ENCODE peak calls at places on chromosomes 5 and 9, in six cellular contexts. J, R, B, F, A and U are unnamed samples.

GRCh38 chr5:14724633-14725032 is 60.1 kb downstream of the OTULIN start:
- DNase-seq in J (no peak), R (no peak), B (no peak), F (no peak), A (no peak), U (no peak)

GRCh38 chr9:120326076-120326693 is 253.8 kb downstream of the CDK5RAP2 start:
- DNase-seq in J (no peak), R (no peak), B (no peak), F (no peak), A (no peak), U (no peak)

GRCh38 chr9:110099236-110099741 is 108.7 kb downstream of the C9orf152 start:
- DNase-seq in J (no peak), R (no peak), B (peak; percentile 76), F (no peak), A (peak; percentile 80), U (no peak)

GRCh38 chr5:9544502-9545300 is 1.2 kb downstream of the SEMA5A start:
- DNase-seq in J (no peak), R (peak; percentile 35), B (peak; percentile 85), F (peak; percentile 71), A (peak; percentile 48), U (peak; percentile 93)

GRCh38 chr5:57538341-57538955 is 55.8 kb upstream of the ACTBL2 start:
- DNase-seq in J (no peak), R (no peak), B (peak; percentile 24), F (peak; percentile 29), A (no peak), U (no peak)

GRCh38 chr5:435961-436640 is 6.9 kb upstream of the EXOC3 start:
- DNase-seq in J (no peak), R (peak; percentile 25), B (peak; percentile 40), F (peak; percentile 63), A (peak; percentile 21), U (peak; percentile 52)

GRCh38 chr5:146520731-146521130 is 4.7 kb upstream of the GPR151 start:
- DNase-seq in J (peak; percentile 2), R (peak; percentile 65), B (no peak), F (no peak), A (no peak), U (no peak)

GRCh38 chr5:143536364-143536763 is 132.9 kb upstream of the NR3C1 start:
- DNase-seq in J (peak; percentile 37), R (peak; percentile 14), B (peak; percentile 96), F (peak; percentile 78), A (peak; percentile 18), U (no peak)

GRCh38 chr5:181207214-181207959 is 2.4 kb upstream of the TRIM7 start:
- DNase-seq in J (peak; percentile 86), R (peak; percentile 82), B (peak; percentile 94), F (peak; percentile 86), A (peak; percentile 93), U (peak; percentile 73)

GRCh38 chr5:151121095-151121494 is 36.5 kb downstream of the ANXA6 start:
- DNase-seq in J (no peak), R (no peak), B (no peak), F (no peak), A (no peak), U (no peak)

GRCh38 chr9:133119039-133119438 is 2.0 kb downstream of the RALGDS start:
- DNase-seq in J (no peak), R (no peak), B (no peak), F (no peak), A (peak; percentile 46), U (no peak)
- H3K27ac ChIP-seq in J (no peak overlapping the region), R (no peak overlapping the region), B (no peak overlapping the region), F (no peak overlapping the region), A (peak overlapping the region; percentile 18), U (no peak overlapping the region)

DNA sequence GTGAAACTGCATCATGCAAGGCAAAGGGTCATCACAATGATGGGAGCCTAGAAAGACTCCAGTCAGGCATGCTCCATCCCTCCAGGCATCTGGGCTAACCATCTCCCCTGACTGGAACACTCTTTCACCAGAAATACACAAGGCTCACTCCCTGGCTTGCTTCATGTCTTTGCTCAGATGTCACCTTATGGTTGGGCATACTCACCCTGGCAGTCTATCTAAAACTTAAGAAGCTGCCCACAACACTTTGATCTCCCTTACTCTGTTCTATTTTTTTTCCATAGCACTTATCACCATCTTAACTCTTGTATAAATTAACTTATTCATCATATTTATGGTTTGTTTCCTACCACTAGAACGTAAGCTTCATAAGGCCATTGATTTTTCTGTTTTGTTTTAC is 90.0 kb downstream of the SPEF2 start:
- DNase-seq in J (no peak), R (no peak), B (no peak), F (no peak), A (no peak), U (no peak)
- TF ChIP-seq EZH2 in J (no peak), R (no peak), B (no peak), F (no peak), A (no peak), U (no peak)

DNA sequence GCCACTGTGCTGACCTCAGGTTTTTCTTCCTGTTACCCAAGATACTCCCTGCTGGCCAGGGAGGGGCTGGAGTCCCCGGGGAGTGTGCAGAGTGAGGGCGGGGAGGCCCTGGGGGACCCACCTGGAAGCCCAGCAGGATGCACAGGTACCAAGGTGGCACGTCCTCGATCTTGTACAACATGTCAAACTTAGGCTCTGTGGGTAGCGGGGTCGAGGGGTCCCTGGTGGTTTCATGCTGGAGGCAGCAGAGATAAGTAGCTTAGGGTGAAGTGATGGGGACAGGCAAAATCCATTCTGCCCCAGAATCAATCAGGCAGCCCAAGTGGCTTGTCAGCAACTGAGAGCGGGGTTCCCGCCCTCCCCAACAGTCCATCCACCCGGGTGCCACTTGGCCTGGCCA is 726 bp downstream of the SLC23A1 start:
- DNase-seq in J (no peak), R (no peak), B (no peak), F (no peak), A (no peak), U (no peak)
- H2AFZ ChIP-seq in J (no peak overlapping the region), R (no peak overlapping the region), B (no peak overlapping the region), F (no peak overlapping the region), A (no peak overlapping the region), U (no peak overlapping the region)

GRCh38 chr9:27468450-27469110 is 55.5 kb upstream of the IFNK start:
- DNase-seq in J (no peak), R (no peak), B (no peak), F (no peak), A (no peak), U (no peak)

GRCh38 chr9:27471789-27472585 is 52.1 kb upstream of the IFNK start:
- DNase-seq in J (no peak), R (no peak), B (no peak), F (no peak), A (no peak), U (no peak)

GRCh38 chr9:27468000-27468399 is 56.1 kb upstream of the IFNK start:
- DNase-seq in J (no peak), R (no peak), B (no peak), F (no peak), A (no peak), U (no peak)

GRCh38 chr9:27469583-27469982 is 54.5 kb upstream of the IFNK start:
- DNase-seq in J (no peak), R (no peak), B (no peak), F (no peak), A (no peak), U (no peak)

GRCh38 chr9:27470291-27470805 is 53.7 kb upstream of the IFNK start:
- DNase-seq in J (no peak), R (no peak), B (no peak), F (no peak), A (no peak), U (peak; percentile 60)
- H3K27ac ChIP-seq in J (no peak overlapping the region), R (no peak overlapping the region), B (no peak overlapping the region), F (no peak overlapping the region), A (no peak overlapping the region), U (peak overlapping the region; percentile 75)

DNA sequence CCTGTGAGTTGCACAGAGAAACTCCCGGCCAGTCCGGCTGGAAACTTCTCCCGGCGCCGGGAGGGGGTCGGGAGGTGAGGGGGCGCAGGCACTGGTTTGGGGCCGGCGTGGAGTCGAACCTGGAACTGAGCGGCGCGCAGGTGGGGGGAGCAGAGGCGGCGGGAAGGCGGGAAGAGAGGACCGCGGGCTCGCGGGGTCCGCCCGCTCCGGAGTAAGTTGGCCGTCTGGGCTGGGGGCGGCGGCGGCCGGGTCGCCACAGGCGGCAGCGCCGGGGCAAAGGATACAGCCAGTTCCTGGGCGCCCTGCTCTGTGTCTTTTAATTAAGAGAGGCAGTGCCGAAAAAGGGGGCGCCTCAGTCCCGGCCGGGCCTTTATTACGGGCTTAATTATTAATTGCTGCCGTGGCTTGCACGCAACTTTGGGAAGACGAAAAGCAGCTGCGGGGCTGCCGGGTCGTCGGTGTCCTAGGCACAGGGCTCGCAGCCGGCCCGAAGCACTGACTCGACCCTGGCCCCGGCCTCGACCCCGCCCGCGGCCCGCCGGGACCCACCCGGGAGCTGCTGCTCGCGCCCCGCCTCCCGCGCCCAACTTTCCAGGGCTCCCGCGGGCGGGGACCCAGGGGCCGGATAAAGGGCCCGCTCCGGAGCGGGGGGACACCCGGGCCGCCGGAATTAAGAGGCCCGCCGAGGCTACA is 1.1 kb downstream of the NTNG2 start:
- DNase-seq in J (no peak), R (no peak), B (no peak), F (no peak), A (no peak), U (peak; percentile 51)
- TF ChIP-seq EZH2 in J (peak; percentile 62), R (peak; percentile 76), B (peak; percentile 67), F (no peak), A (peak; percentile 93), U (peak; percentile 74)